ENCODE peak calls at places on chromosomes 11 and 22, in eight cellular contexts. B is IMR-90, A is transverse colon, Z is hepatocyte, M is lower lobe of right lung, R is kidney epithelial cell, U is AG09319, S is PC-9. N is an unnamed sample.

GRCh38 chr11:64088159-64089026 is 52.7 kb downstream of the FLRT1 start:
- DNase-seq in M (no peak), B (no peak), S (no peak), U (no peak), R (no peak), Z (no peak), A (no peak), N (no peak)

GRCh38 chr22:35111244-35111643 is 45.3 kb downstream of the ISX start:
- DNase-seq in S (no peak), A (no peak), R (no peak), B (no peak), Z (peak; percentile 34), U (no peak), M (no peak), N (no peak)

GRCh38 chr11:72240461-72241289 is 3.3 kb downstream of the PHOX2A start:
- DNase-seq in S (no peak), U (no peak), A (no peak), R (no peak), Z (peak; percentile 14), B (no peak), M (no peak), N (no peak)

GRCh38 chr22:39408173-39408572 is 8.6 kb downstream of the TAB1 start:
- DNase-seq in S (no peak), U (no peak), B (no peak), R (no peak), M (no peak), Z (no peak), A (no peak), N (no peak)

GRCh38 chr22:37818397-37819099 is 4.6 kb upstream of the GALR3 start:
- DNase-seq in Z (peak; percentile 79), R (no peak), B (peak; percentile 35), A (peak; percentile 77), U (no peak), S (no peak), M (peak; percentile 84), N (peak; percentile 66)

GRCh38 chr11:94563176-94563847 is 3.9 kb upstream of the PIWIL4 start:
- DNase-seq in Z (no peak), S (peak; percentile 59), A (no peak), B (peak; percentile 77), U (no peak), R (no peak), M (no peak), N (no peak)

GRCh38 chr11:2801711-2802388 is 83.7 kb downstream of the CDKN1C start:
- DNase-seq in U (no peak), R (no peak), M (peak; percentile 43), S (no peak), Z (no peak), B (no peak), A (peak; percentile 8), N (no peak)

GRCh38 chr22:27585141-27585540 is 216.4 kb downstream of the MN1 start:
- DNase-seq in B (no peak), Z (no peak), S (no peak), U (no peak), R (no peak), M (no peak), A (no peak), N (no peak)

GRCh38 chr22:48426466-48427380 is 1401.0 kb downstream of the BRD1 start:
- DNase-seq in Z (no peak), S (no peak), B (no peak), U (no peak), R (no peak), A (no peak), M (no peak), N (no peak)

GRCh38 chr11:88411265-88411664 is 73.7 kb upstream of the CTSC start:
- DNase-seq in U (peak; percentile 38), Z (no peak), R (no peak), M (no peak), B (peak; percentile 92), S (peak; percentile 83), A (no peak), N (no peak)

DNA sequence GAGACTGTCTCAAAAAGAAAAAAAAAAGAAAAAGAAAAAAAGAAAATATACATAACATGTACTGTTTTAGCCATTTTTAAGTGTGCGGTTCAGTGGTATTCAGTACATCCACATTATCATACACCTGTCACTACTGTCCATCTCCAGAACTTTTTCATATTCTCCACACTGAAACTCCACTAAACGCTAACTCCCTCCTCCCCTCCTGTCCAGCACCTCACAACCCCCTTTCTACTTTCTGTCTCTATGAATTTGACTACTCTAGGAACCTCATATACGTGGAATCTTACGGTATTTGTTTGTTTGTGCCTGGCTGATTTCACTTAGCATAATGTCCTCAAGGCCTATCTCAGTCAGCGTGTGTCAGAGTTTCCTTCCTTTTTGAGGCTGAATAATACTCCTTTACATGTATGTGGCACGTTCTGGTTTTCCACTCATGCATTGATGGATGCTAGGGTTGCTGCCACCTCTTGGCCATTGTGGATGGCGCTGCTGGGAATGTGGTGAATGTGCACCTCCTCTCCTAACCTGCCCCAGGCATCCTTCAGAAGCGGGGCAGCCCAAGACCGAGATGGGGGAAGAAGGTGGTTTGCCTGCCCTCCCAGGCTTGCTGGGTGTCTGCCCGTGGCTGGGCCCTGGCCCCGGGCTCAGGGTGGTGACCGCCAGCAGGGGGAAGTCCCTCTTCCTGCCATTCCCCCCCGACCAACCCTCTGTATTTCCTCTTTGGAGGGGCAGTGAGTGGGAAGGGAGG is 60.5 kb downstream of the BCR start:
- DNase-seq in U (no peak), Z (no peak), B (no peak), A (no peak), M (no peak), S (no peak), R (no peak), N (peak; percentile 24)
- TF ChIP-seq CTCF in U (no peak), Z (peak; percentile 26), B (peak; percentile 8), A (peak; percentile 17), M (peak; percentile 31), S (no peak), R (peak; percentile 38), N (no peak)

GRCh38 chr22:46524203-46524740 is 13.1 kb downstream of the CELSR1 start:
- DNase-seq in M (no peak), S (no peak), R (no peak), Z (no peak), U (no peak), B (no peak), A (no peak), N (no peak)

GRCh38 chr22:46531776-46532175 is 5.6 kb downstream of the CELSR1 start:
- DNase-seq in M (no peak), A (no peak), S (no peak), U (no peak), R (no peak), B (no peak), Z (no peak), N (no peak)

GRCh38 chr22:46525681-46526483 is 11.5 kb downstream of the CELSR1 start:
- DNase-seq in A (no peak), Z (no peak), U (no peak), R (no peak), B (no peak), S (peak; percentile 50), M (peak; percentile 70), N (no peak)

GRCh38 chr22:46526484-46526839 is 11.0 kb downstream of the CELSR1 start:
- DNase-seq in B (no peak), U (no peak), Z (no peak), A (no peak), R (no peak), S (no peak), M (no peak), N (no peak)

DNA sequence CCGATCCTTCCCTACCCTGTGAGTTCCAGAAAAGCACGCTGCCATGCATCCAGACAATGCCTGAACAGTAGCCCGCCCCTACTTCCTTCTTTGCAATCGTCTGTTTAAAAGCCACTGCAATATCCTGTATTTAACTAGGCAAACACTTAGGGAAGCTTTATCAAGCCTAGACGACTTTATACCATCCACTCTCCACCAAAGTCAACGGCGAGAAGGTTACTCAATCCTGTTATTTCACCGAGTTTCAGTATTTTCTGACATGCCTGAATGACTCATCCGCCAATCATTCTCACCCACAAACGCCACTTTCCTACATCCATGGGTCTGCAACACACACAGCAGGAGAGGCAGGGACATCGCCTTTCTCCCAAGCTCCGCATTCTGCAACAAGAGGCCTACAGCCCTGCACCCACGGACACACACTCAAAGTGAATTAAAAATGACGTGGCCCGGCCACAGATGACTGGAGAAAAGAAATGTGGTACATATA is 9.3 kb downstream of the CELSR1 start:
- DNase-seq in S (peak; percentile 99), Z (peak; percentile 82), M (no peak), B (peak; percentile 64), R (peak; percentile 94), A (no peak), U (no peak), N (peak; percentile 69)
- TF ChIP-seq CTCF in S (no peak), Z (no peak), M (no peak), B (no peak), R (no peak), A (no peak), U (no peak), N (no peak)

GRCh38 chr11:14360976-14361375 is 2.0 kb upstream of the RRAS2 start:
- DNase-seq in R (no peak), S (no peak), Z (no peak), B (no peak), M (no peak), A (no peak), U (no peak), N (no peak)

GRCh38 chr11:14359573-14360031 is 619 bp upstream of the RRAS2 start:
- DNase-seq in U (no peak), S (no peak), B (peak; percentile 35), M (no peak), R (no peak), A (no peak), Z (no peak), N (no peak)

GRCh38 chr11:14357843-14358728 is 897 bp downstream of the RRAS2 start:
- DNase-seq in M (peak; percentile 80), Z (peak; percentile 91), U (no peak), R (no peak), S (peak; percentile 58), B (peak; percentile 54), A (peak; percentile 73), N (peak; percentile 70)

GRCh38 chr11:14356342-14356741 is 2.6 kb downstream of the RRAS2 start:
- DNase-seq in Z (no peak), S (no peak), M (no peak), U (no peak), R (no peak), A (no peak), B (no peak), N (no peak)

DNA sequence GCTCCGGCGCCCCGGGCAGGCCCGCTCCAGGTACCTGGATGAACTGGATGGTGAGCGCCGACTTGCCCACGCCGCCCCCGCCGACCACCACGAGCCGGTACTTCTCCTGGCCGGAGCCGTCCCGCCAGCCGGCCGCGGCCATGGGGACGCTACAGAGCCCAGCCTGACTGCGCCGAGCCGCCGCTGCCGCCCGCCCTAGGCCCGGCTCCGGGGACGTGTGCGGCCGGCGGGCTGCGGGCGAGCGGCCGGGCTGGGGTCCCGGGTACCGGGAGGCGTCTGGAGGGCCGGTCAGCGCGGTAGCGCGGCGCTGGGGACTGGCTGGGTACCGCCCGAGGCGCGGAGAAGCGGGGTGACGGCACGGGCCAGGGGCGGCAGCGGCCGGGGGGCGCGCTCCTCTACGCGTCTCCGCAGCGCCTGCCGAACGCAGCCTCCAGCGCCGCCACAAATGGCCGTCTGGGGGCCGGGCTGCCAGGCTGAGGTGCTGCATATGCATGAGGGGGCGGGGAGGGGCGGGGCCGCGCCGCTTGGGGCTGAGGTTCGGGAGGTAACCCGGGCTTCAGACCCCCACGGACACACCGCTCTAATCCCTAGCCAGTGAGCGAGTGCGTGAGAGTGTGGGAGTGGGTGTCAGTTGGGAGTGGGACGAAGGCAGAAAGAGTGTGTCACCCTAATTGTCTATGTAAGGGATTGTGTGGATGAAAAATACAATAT is at the start of gene RRAS2:
- DNase-seq in R (no peak), Z (peak; percentile 91), M (peak; percentile 84), U (no peak), S (peak; percentile 46), A (peak; percentile 81), B (peak; percentile 65), N (peak; percentile 81)
- TF ChIP-seq CTCF in R (no peak), Z (no peak), M (no peak), U (no peak), S (no peak), A (no peak), B (peak; percentile 11), N (no peak)

GRCh38 chr11:131025020-131025419 is 108.7 kb upstream of the SNX19 start:
- DNase-seq in B (peak; percentile 72), A (no peak), R (no peak), Z (peak; percentile 48), M (no peak), U (no peak), S (no peak), N (no peak)
- TF ChIP-seq CTCF in B (peak; percentile 81), A (no peak), R (peak; percentile 73), Z (peak; percentile 59), M (no peak), U (peak; percentile 72), S (peak; percentile 78), N (no peak)